ENCODE peak calls at places on chromosomes 6 and 20, in ten cellular contexts. R is H54, G is endothelial cell of umbilical vein, W is adrenal gland, Y is K562, V is HepG2, M is heart left ventricle, U is Peyer's patch, T is A549, O is ovary. H is an unnamed sample.

GRCh38 chr6:30684386-30685156 is 1.9 kb downstream of the PPP1R18 start:
- DNase-seq in Y (peak), V (no peak), O (peak), R (no peak), M (peak), W (no peak), T (no peak), G (peak), U (peak), H (peak)

GRCh38 chr6:107542170-107542569 is 52.3 kb downstream of the SOBP start:
- DNase-seq in U (no peak), M (no peak), W (no peak), O (no peak), Y (no peak), R (no peak), V (no peak), T (no peak), G (no peak), H (no peak)

GRCh38 chr6:113630365-113630737 is 226.8 kb upstream of the MARCKS start:
- DNase-seq in T (no peak), U (no peak), R (no peak), M (no peak), O (no peak), Y (no peak), G (peak), W (no peak), V (no peak), H (no peak)

GRCh38 chr6:154485784-154486183 is 24.7 kb downstream of the CNKSR3 start:
- DNase-seq in O (no peak), V (no peak), T (no peak), Y (no peak), R (no peak), M (no peak), W (no peak), G (no peak), U (no peak), H (peak)

GRCh38 chr6:46898011-46898410 is 23.7 kb downstream of the ADGRF5 start:
- DNase-seq in U (no peak), M (no peak), T (no peak), G (no peak), W (no peak), O (no peak), R (no peak), Y (no peak), V (no peak), H (no peak)

GRCh38 chr6:140082867-140083297 is 708.4 kb upstream of the CITED2 start:
- DNase-seq in M (no peak), Y (no peak), W (no peak), V (no peak), O (no peak), R (no peak), G (peak), U (no peak), T (no peak), H (no peak)

GRCh38 chr6:124056884-124057283 is 253.2 kb downstream of the NKAIN2 start:
- DNase-seq in W (no peak), G (no peak), Y (no peak), U (no peak), O (no peak), R (no peak), T (no peak), V (no peak), M (no peak), H (no peak)

GRCh38 chr6:83265384-83265783 is 72.2 kb downstream of the RWDD2A start:
- DNase-seq in U (no peak), M (no peak), V (no peak), O (no peak), W (no peak), Y (no peak), R (no peak), T (no peak), G (no peak), H (no peak)

GRCh38 chr6:149852180-149852579 is 12.0 kb downstream of the LRP11 start:
- DNase-seq in Y (no peak), T (no peak), V (no peak), G (peak), R (no peak), O (no peak), M (no peak), U (peak), W (no peak), H (no peak)

GRCh38 chr6:128713461-128713860 is 169.5 kb upstream of the LAMA2 start:
- DNase-seq in G (no peak), R (no peak), T (no peak), Y (no peak), M (no peak), W (no peak), V (no peak), O (no peak), U (no peak), H (no peak)

GRCh38 chr6:166554316-166554715 is 32.2 kb downstream of the RAMACL start:
- DNase-seq in V (no peak), U (no peak), T (no peak), W (peak), M (no peak), Y (no peak), R (no peak), O (no peak), G (no peak), H (no peak)

GRCh38 chr20:40506567-40506966 is 182.5 kb downstream of the MAFB start:
- DNase-seq in V (peak), R (peak), W (peak), Y (peak), G (peak), T (peak), U (peak), O (peak), M (peak), H (peak)

GRCh38 chr6:126091507-126091906 is 105.2 kb downstream of the TRMT11 start:
- DNase-seq in O (no peak), G (no peak), U (no peak), V (no peak), M (no peak), T (no peak), W (no peak), Y (no peak), R (no peak), H (no peak)

GRCh38 chr6:24997905-24998304 is 62.1 kb upstream of the RIPOR2 start:
- DNase-seq in T (no peak), G (no peak), W (no peak), O (no peak), Y (no peak), M (no peak), R (no peak), V (no peak), U (no peak), H (no peak)

GRCh38 chr6:29263001-29263400 is 38.5 kb upstream of the OR14J1 start:
- DNase-seq in M (no peak), T (no peak), O (no peak), U (no peak), G (no peak), W (no peak), R (no peak), Y (no peak), V (no peak), H (no peak)

GRCh38 chr6:81834141-81834621 is 81.7 kb upstream of the TENT5A start:
- DNase-seq in R (peak), O (peak), U (no peak), Y (no peak), W (no peak), V (no peak), T (peak), G (no peak), M (peak), H (peak)

GRCh38 chr6:163971841-163972838 is 557.6 kb downstream of the QKI start:
- DNase-seq in R (no peak), U (no peak), W (no peak), V (peak), M (no peak), O (no peak), Y (no peak), T (no peak), G (no peak), H (no peak)

GRCh38 chr20:46260480-46260879 is 47.8 kb downstream of the CDH22 start:
- DNase-seq in R (no peak), Y (no peak), G (no peak), O (no peak), W (peak), U (no peak), M (no peak), V (no peak), T (no peak), H (no peak)

GRCh38 chr20:19438488-19438887 is 226.0 kb downstream of the SLC24A3 start:
- DNase-seq in R (no peak), G (no peak), Y (no peak), V (no peak), U (no peak), O (no peak), W (no peak), T (no peak), M (no peak), H (no peak)

GRCh38 chr6:53294095-53294494 is 54.7 kb downstream of the ELOVL5 start:
- DNase-seq in T (no peak), O (no peak), G (peak), U (peak), M (no peak), Y (peak), W (no peak), R (no peak), V (peak), H (no peak)

GRCh38 chr6:159169193-159169555 is at the start of gene FNDC1:
- DNase-seq in V (no peak), U (no peak), M (peak), G (no peak), W (no peak), Y (peak), T (peak), O (no peak), R (no peak), H (peak)

GRCh38 chr6:97133071-97133470 is 149.9 kb downstream of the MMS22L start:
- DNase-seq in M (peak), G (no peak), O (no peak), U (no peak), R (no peak), W (no peak), V (no peak), T (no peak), Y (no peak), H (no peak)

DNA sequence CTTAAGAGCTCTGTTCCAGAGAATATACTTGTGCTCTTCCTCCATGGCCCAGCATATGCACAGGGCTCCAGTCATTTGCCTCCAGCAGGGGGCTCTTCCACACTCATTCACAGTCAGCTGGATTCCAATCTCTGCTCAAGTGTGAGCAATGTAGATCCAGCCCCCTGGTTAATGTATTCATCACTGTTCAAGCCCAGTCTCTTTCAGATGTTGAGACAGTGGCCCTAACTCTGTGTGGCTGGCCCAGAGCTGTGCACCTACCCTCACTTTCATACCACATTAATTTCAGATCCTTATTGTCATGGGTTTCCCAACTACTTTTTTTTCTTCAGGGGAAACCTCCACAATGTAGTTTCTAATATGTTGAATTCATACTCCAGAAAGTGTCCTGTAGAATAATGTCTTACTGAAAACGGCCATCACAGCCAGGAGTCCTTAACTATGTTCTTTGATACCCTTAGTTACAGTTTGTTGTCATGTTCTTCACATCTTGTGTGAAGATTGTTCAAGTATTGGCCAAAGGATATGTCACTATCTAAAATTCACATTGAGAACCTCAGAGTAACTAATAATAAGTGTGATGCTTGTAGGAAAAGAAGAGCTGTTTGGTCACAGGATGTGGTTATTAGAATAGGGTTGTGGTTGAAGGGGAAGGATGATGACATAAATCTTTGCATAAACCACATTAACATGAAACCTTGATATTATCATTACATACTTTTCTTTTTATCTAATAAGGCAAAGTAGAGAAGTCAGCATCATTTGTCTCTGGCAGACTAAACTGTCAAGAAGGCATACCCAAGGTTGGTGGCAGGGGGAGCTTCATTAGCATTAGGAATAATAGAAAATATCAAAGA is 14.4 kb upstream of the HLA-DQA1 start:
- DNase-seq in R (no peak), U (peak), V (peak), M (no peak), W (no peak), Y (no peak), G (no peak), T (no peak), O (no peak), H (no peak)
- TF ChIP-seq POLR2A in R (no peak), U (no peak), V (no peak), M (no peak), W (no peak), Y (no peak), G (no peak), T (no peak), O (no peak), H (no peak)

DNA sequence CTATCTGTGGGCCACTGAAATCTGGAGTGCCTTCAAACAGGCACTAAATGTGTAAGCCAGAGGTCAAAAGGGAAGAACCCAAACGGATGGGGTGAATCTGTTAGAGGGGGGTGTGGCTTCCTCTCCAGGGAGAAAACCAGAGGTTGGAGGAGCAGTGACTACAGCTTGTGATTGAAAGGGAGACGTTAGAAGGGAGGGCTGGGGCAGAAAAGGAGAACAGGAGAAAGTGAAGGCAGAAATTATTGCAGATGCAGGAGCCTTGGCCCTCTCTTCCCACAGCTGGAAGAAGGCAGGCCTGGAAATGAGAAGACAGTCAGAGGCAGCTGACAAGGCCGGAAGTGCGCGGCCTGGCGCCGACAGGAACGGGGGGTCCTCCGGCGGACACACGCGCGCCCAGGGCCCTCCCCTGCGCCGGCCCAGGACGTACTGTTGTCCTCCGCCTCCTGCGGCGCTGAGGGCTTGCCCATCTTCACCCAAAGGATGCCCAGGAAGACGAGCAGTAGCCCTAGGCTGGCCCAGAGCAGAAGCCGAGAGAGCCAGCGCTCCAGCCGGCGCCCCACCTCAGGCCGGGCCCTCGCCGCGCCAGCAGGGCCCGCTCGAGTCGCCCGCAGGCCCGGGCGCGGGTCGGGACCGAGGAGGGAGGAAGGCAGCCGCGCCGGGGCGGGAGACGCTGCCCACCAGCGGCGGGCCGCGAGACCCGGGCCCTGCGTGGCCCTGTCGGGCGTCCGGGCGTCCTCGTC is 806 bp downstream of the LEMD2 start:
- DNase-seq in R (peak), V (peak), M (peak), Y (peak), W (peak), G (peak), T (peak), U (peak), O (peak), H (peak)
- TF ChIP-seq POLR2A in R (peak), V (peak), M (peak), Y (peak), W (peak), G (peak), T (peak), U (peak), O (peak), H (peak)

DNA sequence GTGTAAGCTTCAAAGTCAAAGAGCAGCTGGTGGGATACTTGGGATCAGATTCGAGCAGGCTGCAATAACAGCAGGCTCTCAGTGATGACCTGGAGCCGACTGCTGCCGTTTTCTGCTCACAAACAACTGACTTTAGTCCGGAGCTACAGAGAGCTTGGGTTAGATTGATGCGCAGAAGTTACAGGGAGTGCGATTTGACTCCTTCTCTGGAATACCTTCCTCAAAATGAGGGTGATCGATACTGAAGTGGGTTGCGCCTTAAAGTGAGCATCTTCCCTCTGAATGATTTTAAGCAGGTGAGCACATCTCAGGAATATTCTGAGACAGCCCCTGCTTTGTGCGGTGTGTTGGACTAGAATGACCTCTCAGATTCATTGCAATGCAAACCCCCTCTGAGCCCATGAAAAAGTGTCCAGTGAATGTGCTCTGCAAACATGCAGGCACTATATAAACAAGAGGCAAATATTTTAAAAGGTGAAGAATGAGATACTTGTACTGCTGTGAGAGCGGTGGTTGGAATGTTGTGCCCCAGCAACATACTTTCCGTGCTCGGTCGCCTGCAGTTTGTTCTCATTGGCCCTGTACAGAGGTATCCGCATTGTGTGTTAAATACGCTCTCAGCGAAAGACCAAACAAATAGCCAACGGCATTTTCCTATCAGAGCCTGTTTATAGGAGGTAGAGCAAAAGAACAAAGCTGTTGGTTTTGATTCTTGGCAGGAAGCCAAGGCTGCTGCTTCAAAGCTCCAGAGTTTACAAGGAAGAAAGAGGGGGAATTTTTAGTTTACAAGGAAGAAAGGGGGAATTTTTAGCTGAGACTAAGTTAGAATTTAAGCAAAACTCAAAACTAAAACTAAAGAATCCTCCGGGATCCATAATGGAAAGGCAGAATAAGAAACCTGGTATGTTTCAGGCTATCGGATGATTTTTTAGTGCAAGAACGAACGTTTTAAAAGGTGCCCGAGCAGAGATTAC is 67.7 kb downstream of the PHACTR2 start:
- DNase-seq in Y (no peak), O (peak), U (no peak), G (peak), M (no peak), R (no peak), T (peak), W (peak), V (peak), H (peak)
- TF ChIP-seq POLR2A in Y (no peak), O (no peak), U (no peak), G (no peak), M (no peak), R (no peak), T (no peak), W (peak), V (no peak), H (peak)

GRCh38 chr20:49983123-49983847 is 505 bp downstream of the SNAI1 start:
- DNase-seq in T (no peak), W (no peak), R (no peak), Y (peak), G (no peak), U (no peak), O (peak), V (no peak), M (no peak), H (no peak)

GRCh38 chr20:49981218-49982071 is 1.3 kb upstream of the SNAI1 start:
- DNase-seq in Y (no peak), V (no peak), R (no peak), U (no peak), M (no peak), W (no peak), T (no peak), O (no peak), G (no peak), H (no peak)

GRCh38 chr20:49983848-49984408 is 1.1 kb downstream of the SNAI1 start:
- DNase-seq in W (no peak), U (no peak), T (no peak), M (no peak), Y (peak), R (no peak), G (no peak), O (peak), V (no peak), H (no peak)

GRCh38 chr20:49982072-49982345 is 771 bp upstream of the SNAI1 start:
- DNase-seq in T (no peak), W (no peak), O (no peak), V (no peak), M (no peak), Y (no peak), G (no peak), U (no peak), R (no peak), H (no peak)

DNA sequence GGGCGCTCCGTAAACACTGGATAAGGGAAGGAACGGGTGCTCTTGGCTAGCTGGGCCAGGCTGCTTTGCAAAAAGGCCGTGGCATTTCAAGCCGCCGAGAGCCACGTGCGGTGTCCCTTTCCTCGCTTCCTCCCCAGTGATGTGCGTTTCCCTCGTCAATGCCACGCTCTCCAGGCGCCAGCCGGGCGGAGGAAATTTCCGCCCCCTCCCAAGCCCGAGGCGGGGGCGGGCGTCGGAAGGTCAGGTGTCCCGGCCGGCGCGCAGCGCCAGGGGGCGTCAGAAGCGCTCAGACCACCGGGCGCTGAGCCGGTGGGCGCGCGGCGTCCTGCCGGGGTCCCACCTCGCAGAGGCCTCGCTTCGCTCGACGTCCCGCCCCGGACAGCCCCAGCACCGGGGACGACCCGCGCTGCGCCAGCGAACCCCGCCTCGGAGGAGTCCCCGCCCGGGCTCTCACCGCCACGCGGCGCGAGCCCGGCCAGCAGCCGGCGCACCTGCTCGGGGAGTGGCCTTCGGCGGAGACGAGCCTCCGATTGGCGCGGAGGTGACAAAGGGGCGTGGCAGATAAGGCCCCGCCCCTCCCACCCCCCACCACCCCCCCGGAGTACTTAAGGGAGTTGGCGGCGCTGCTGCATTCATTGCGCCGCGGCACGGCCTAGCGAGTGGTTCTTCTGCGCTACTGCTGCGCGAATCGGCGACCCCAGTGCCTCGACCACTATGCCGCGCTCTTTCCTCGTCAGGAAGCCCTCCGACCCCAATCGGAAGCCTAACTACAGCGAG is at the start of gene SNAI1:
- DNase-seq in T (peak), O (peak), U (peak), W (peak), Y (peak), V (peak), G (peak), M (peak), R (peak), H (peak)
- TF ChIP-seq POLR2A in T (peak), O (peak), U (peak), W (peak), Y (peak), V (peak), G (peak), M (peak), R (peak), H (peak)